ENCODE peak calls at places on chromosomes 12 and 14, in seven cellular contexts. One of them, this sample, is unnamed.

GRCh38 chr12:109165599-109165998 is 49.2 kb downstream of the ACACB start:
- DNase-seq in NCI-H2081: no peak
- DNase-seq in AG08396: peak
- DNase-seq in right cardiac atrium: no peak
- DNase-seq in effector CD4-positive, alpha-beta T cell: no peak
- DNase-seq in HFFc6: no peak
- DNase-seq in GM10248: no peak
- DNase-seq in this sample: no peak

GRCh38 chr12:86730233-86730632 is 474.0 kb upstream of the MGAT4C start:
- DNase-seq in NCI-H2081: no peak
- DNase-seq in AG08396: no peak
- DNase-seq in right cardiac atrium: no peak
- DNase-seq in effector CD4-positive, alpha-beta T cell: no peak
- DNase-seq in HFFc6: no peak
- DNase-seq in GM10248: no peak
- DNase-seq in this sample: no peak

GRCh38 chr14:99484106-99484505 is 2.9 kb downstream of the CCNK start:
- DNase-seq in NCI-H2081: no peak
- DNase-seq in AG08396: no peak
- DNase-seq in right cardiac atrium: no peak
- DNase-seq in effector CD4-positive, alpha-beta T cell: no peak
- DNase-seq in HFFc6: no peak
- DNase-seq in GM10248: no peak
- DNase-seq in this sample: no peak

GRCh38 chr14:61934385-61934784 is 172.2 kb downstream of the SNAPC1 start:
- DNase-seq in NCI-H2081: no peak
- DNase-seq in AG08396: peak
- DNase-seq in right cardiac atrium: no peak
- DNase-seq in effector CD4-positive, alpha-beta T cell: no peak
- DNase-seq in HFFc6: peak
- DNase-seq in GM10248: no peak
- DNase-seq in this sample: no peak

GRCh38 chr14:92844220-92844619 is 50.1 kb downstream of the GOLGA5 start:
- DNase-seq in NCI-H2081: no peak
- DNase-seq in AG08396: no peak
- DNase-seq in right cardiac atrium: no peak
- DNase-seq in effector CD4-positive, alpha-beta T cell: no peak
- DNase-seq in HFFc6: no peak
- DNase-seq in GM10248: no peak
- DNase-seq in this sample: no peak

GRCh38 chr14:69543341-69544249 is 31.1 kb downstream of the CCDC177 start:
- DNase-seq in NCI-H2081: no peak
- DNase-seq in AG08396: peak
- DNase-seq in right cardiac atrium: no peak
- DNase-seq in effector CD4-positive, alpha-beta T cell: no peak
- DNase-seq in HFFc6: peak
- DNase-seq in GM10248: no peak
- DNase-seq in this sample: no peak

GRCh38 chr12:120489018-120489417 is 6.9 kb upstream of the DYNLL1 start:
- DNase-seq in NCI-H2081: peak
- DNase-seq in AG08396: no peak
- DNase-seq in right cardiac atrium: no peak
- DNase-seq in effector CD4-positive, alpha-beta T cell: no peak
- DNase-seq in HFFc6: peak
- DNase-seq in GM10248: no peak
- DNase-seq in this sample: no peak

GRCh38 chr12:108313236-108313608 is 25.9 kb downstream of the CMKLR1 start:
- DNase-seq in NCI-H2081: no peak
- DNase-seq in AG08396: no peak
- DNase-seq in right cardiac atrium: no peak
- DNase-seq in effector CD4-positive, alpha-beta T cell: no peak
- DNase-seq in HFFc6: no peak
- DNase-seq in GM10248: no peak
- DNase-seq in this sample: no peak

GRCh38 chr12:65266408-65266807 is 12.1 kb upstream of the MSRB3 start:
- DNase-seq in NCI-H2081: no peak
- DNase-seq in AG08396: no peak
- DNase-seq in right cardiac atrium: no peak
- DNase-seq in effector CD4-positive, alpha-beta T cell: no peak
- DNase-seq in HFFc6: no peak
- DNase-seq in GM10248: no peak
- DNase-seq in this sample: no peak

This sample was measured in T follicular helper cell.